ENCODE peak calls at places on chromosomes 2 and 18, in eight cellular contexts. N is AG04449; H is substantia nigra; U is left cardiac atrium; L is progenitor cell of endocrine pancreas; S is B cell; M is AG04450; D is activated T-helper 9 cell treated with anti-CD3 and anti-CD28 coated beads, Interleukin-2, amount 50 U/mL, for 16 hours. A is an unnamed sample.

GRCh38 chr18:61435064-61435652 is 101.9 kb downstream of the CDH20 start:
- DNase-seq in N (no peak), H (no peak), U (no peak), L (no peak), S (no peak), M (no peak), D (no peak), A (no peak)

GRCh38 chr2:121186261-121186660 is 98.7 kb downstream of the TFCP2L1 start:
- DNase-seq in N (no peak), H (no peak), U (no peak), L (no peak), S (no peak), M (no peak), D (no peak), A (no peak)

GRCh38 chr2:163369111-163369510 is 366.7 kb downstream of the FIGN start:
- DNase-seq in N (no peak), H (no peak), U (no peak), L (no peak), S (no peak), M (no peak), D (no peak), A (no peak)

GRCh38 chr2:236663671-236664101 is 94.1 kb downstream of the ACKR3 start:
- DNase-seq in N (no peak), H (no peak), U (peak; percentile 67), L (no peak), S (no peak), M (no peak), D (no peak), A (peak; percentile 78)

GRCh38 chr2:232876071-232876977 is 6.3 kb downstream of the SNORC start:
- DNase-seq in N (no peak), H (no peak), U (no peak), L (peak; percentile 44), S (no peak), M (no peak), D (peak; percentile 12), A (no peak)

GRCh38 chr2:169010180-169010579 is 20.9 kb downstream of the ABCB11 start:
- DNase-seq in N (no peak), H (no peak), U (no peak), L (no peak), S (no peak), M (no peak), D (no peak), A (no peak)

GRCh38 chr2:178109813-178110212 is 2.4 kb upstream of the RBM45 start:
- DNase-seq in N (no peak), H (no peak), U (no peak), L (no peak), S (no peak), M (no peak), D (no peak), A (no peak)

GRCh38 chr2:157743051-157743450 is 114.4 kb upstream of the ACVR1C start:
- DNase-seq in N (no peak), H (no peak), U (no peak), L (no peak), S (no peak), M (no peak), D (no peak), A (no peak)

GRCh38 chr18:34694611-34695165 is 15.4 kb upstream of the DTNA start:
- DNase-seq in N (no peak), H (no peak), U (no peak), L (no peak), S (no peak), M (no peak), D (no peak), A (no peak)

GRCh38 chr2:234947556-234947955 is 4.3 kb upstream of the SH3BP4 start:
- DNase-seq in N (no peak), H (no peak), U (no peak), L (no peak), S (no peak), M (no peak), D (no peak), A (no peak)

GRCh38 chr2:109080109-109080508 is 48.9 kb upstream of the SH3RF3 start:
- DNase-seq in N (no peak), H (no peak), U (no peak), L (no peak), S (no peak), M (no peak), D (no peak), A (no peak)

GRCh38 chr2:187338679-187339121 is 109.4 kb downstream of the CALCRL start:
- DNase-seq in N (no peak), H (no peak), U (peak; percentile 16), L (no peak), S (no peak), M (no peak), D (no peak), A (no peak)

GRCh38 chr18:70384181-70384790 is 95.4 kb downstream of the SOCS6 start:
- DNase-seq in N (peak; percentile 40), H (no peak), U (no peak), L (no peak), S (no peak), M (peak; percentile 37), D (no peak), A (peak; percentile 45)

GRCh38 chr2:97658691-97659157 is 5.1 kb downstream of the ACTR1B start:
- DNase-seq in N (no peak), H (no peak), U (no peak), L (no peak), S (no peak), M (no peak), D (no peak), A (no peak)

GRCh38 chr18:75454022-75454795 is 26.7 kb upstream of the SMIM21 start:
- DNase-seq in N (no peak), H (no peak), U (no peak), L (no peak), S (no peak), M (no peak), D (no peak), A (no peak)

GRCh38 chr2:195592101-195592500 is 64.9 kb upstream of the SLC39A10 start:
- DNase-seq in N (no peak), H (no peak), U (no peak), L (no peak), S (no peak), M (no peak), D (no peak), A (no peak)

GRCh38 chr2:235204923-235205322 is 253.1 kb downstream of the SH3BP4 start:
- DNase-seq in N (no peak), H (no peak), U (no peak), L (no peak), S (no peak), M (no peak), D (no peak), A (no peak)

GRCh38 chr2:220789961-220790360 is 782.1 kb downstream of the EPHA4 start:
- DNase-seq in N (peak; percentile 59), H (no peak), U (no peak), L (no peak), S (no peak), M (no peak), D (no peak), A (peak; percentile 28)